ENCODE peak calls at places on chromosomes 3 and 15, in four cellular contexts. L, Q, I and U are unnamed samples.

GRCh38 chr15:33700695-33701303 is 267.5 kb upstream of the CHRM5 start:
- DNase-seq in L (peak; percentile 78), Q (peak; percentile 24), I (peak; percentile 55), U (peak; percentile 33)

GRCh38 chr3:29893024-29893554 is 612.2 kb downstream of the RBMS3 start:
- DNase-seq in L (no peak), Q (no peak), I (no peak), U (no peak)

GRCh38 chr3:105878061-105878460 is 9.2 kb upstream of the CBLB start:
- DNase-seq in L (peak; percentile 40), Q (no peak), I (no peak), U (no peak)

GRCh38 chr3:39255503-39256325 is 24.1 kb downstream of the CX3CR1 start:
- DNase-seq in L (no peak), Q (no peak), I (peak; percentile 19), U (peak; percentile 90)

GRCh38 chr3:62214850-62215249 is 158.5 kb downstream of the FEZF2 start:
- DNase-seq in L (no peak), Q (no peak), I (no peak), U (no peak)

GRCh38 chr15:75810874-75811498 is 32.3 kb upstream of the UBE2Q2 start:
- DNase-seq in L (no peak), Q (no peak), I (no peak), U (no peak)

GRCh38 chr3:43735618-43736017 is 44.9 kb downstream of the ABHD5 start:
- DNase-seq in L (no peak), Q (no peak), I (no peak), U (no peak)

GRCh38 chr3:197956626-197956988 is 3.4 kb upstream of the LMLN start:
- DNase-seq in L (no peak), Q (no peak), I (no peak), U (no peak)

GRCh38 chr15:94199725-94200124 is 31.6 kb upstream of the MCTP2 start:
- DNase-seq in L (no peak), Q (no peak), I (no peak), U (no peak)

GRCh38 chr15:25640381-25640780 is 201.6 kb upstream of the UBE3A start:
- DNase-seq in L (no peak), Q (no peak), I (no peak), U (no peak)

GRCh38 chr3:49727154-49727923 is 3.6 kb upstream of the GMPPB start:
- DNase-seq in L (no peak), Q (no peak), I (no peak), U (no peak)

DNA sequence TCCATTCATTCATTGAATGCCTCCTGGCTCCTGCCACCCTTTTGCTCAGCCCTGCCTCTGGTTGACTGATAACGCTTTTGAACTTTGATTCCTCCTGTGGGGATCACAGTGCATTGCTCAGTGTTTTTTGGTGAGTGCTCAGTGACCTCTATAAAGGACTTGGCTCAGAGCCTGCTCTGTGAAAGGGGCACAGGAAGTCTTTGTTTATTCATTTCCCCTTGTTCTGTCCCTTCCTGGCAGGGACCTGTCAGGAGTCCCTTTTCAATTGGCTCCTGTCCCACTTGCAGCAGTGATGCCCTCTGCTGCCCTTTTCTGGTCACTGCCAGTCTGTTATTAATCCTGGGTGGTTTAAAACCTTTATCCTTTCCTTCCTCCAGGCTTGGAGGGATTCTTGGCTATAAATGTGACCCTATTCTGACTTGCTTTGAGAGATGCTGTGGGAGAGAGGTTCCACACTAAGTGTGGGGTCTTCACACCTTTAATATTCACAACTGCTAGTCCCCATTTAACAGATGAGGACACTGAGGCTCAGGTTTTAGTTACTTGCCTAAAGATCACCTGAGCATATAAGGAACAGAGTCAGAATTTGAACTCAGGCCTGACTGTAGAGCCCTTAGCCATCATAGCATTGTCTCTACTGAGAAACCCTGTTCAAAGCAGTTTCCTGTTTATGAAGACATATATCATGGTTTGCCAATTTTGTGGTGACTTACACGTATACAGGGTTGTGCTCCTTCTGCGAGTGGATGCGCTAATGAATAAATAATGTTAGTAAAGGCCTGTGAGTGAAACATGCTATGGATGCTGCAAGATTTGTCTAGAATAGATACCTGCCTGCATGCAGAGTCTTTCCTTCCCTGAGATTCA is 23.2 kb upstream of the TATDN2 start:
- DNase-seq in L (peak; percentile 72), Q (no peak), I (peak; percentile 74), U (peak; percentile 64)
- TF ChIP-seq CTCF in L (peak; percentile 84), Q (peak; percentile 82), I (peak; percentile 67), U (peak; percentile 78)

DNA sequence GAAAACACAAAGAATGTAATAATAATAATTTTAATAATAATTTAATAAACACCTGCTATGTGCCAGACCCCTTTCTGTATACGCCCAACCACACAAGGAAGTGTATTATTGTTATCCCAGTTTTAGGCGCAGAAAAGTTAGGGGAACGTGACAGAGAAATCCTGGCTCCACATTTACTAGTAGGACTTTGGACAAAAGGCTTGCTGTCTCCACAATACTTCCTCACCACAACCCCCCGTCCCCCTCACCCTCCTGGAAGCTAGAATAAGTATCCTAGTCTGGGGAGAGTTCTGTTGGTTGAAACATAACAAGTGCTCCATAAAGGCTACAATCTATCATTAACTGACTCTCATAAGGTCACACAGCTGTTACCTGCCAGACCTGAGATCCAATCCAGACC is 484 bp upstream of the IL17RD start:
- DNase-seq in L (no peak), Q (no peak), I (no peak), U (no peak)
- H3K4me3 ChIP-seq in L (no peak overlapping the region), Q (no peak overlapping the region), I (no peak overlapping the region), U (no peak overlapping the region)

GRCh38 chr3:53089511-53089910 is 40.7 kb downstream of the RFT1 start:
- DNase-seq in L (no peak), Q (no peak), I (peak; percentile 73), U (no peak)
- TF ChIP-seq CTCF in L (no peak), Q (no peak), I (no peak), U (no peak)

GRCh38 chr3:195106418-195106906 is 164.5 kb downstream of the XXYLT1 start:
- DNase-seq in L (peak; percentile 66), Q (no peak), I (peak; percentile 66), U (no peak)
- H3K4me3 ChIP-seq in L (peak overlapping the region; percentile 4), Q (no peak overlapping the region), I (peak overlapping the region; percentile 26), U (no peak overlapping the region)

DNA sequence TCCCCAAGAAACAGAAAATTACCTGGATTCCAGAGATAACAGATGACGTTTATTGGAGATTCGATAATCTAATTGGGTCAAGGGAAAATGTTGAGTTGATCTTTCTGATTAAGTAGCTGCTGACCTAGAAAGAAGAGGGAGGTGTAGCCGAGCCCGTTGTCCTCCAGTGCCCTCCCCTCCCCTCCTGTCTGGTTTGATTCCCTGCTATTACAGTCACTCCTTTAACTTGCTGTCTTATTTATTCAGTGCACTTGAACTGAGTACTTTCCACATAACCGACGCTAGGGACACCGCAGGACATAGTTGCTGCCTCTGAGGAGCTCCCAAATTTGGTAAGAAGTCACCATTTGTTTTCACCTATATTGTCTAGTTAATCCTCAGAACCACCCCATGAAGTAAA is 103.7 kb downstream of the AQP9 start:
- DNase-seq in L (no peak), Q (no peak), I (no peak), U (no peak)
- TF ChIP-seq CTCF in L (peak; percentile 16), Q (no peak), I (no peak), U (no peak)

GRCh38 chr3:114133947-114134346 is 44.9 kb downstream of the DRD3 start:
- DNase-seq in L (no peak), Q (no peak), I (no peak), U (no peak)
- H3K4me3 ChIP-seq in L (no peak overlapping the region), Q (no peak overlapping the region), I (no peak overlapping the region), U (no peak overlapping the region)

DNA sequence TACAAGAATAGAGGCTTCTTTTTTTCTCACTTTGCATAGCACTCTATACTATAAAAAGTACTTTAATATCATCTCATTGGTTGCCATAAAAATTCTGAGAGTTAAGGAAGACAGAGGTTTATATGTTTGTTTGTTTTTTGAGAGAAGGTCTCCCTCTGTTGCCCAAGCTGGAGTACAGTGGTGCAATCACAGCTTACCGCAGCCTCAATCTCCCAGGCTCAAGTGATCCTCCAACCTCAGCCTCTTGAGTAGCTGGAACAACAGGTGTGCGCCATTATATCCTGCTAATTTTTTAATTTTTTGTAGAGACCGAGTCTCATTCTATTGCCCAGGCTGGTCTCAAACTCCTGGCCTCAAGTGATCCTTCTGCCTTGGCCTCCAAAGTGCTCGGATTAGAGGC is 250.2 kb downstream of the LPP start:
- DNase-seq in L (no peak), Q (no peak), I (no peak), U (no peak)
- TF ChIP-seq CTCF in L (no peak), Q (no peak), I (no peak), U (no peak)